ENCODE peak calls at places on chromosome 1, in eight cellular contexts. E is neural crest cell, A is endothelial cell of umbilical vein, I is hepatocyte, H is transverse colon, Z is BE2C, B is kidney, U is glutamatergic neuron. P is an unnamed sample.

GRCh38 chr1:223738465-223739365 is 26.4 kb downstream of the CAPN2 start:
- DNase-seq in E (no peak), A (no peak), I (peak; percentile 80), H (peak; percentile 68), Z (no peak), B (no peak), U (no peak), P (no peak)

GRCh38 chr1:17553970-17554369 is 14.5 kb downstream of the ARHGEF10L start:
- DNase-seq in E (no peak), A (no peak), I (peak; percentile 55), H (no peak), Z (no peak), B (no peak), U (no peak), P (no peak)

GRCh38 chr1:183633676-183634343 is 1.8 kb downstream of the ARPC5 start:
- DNase-seq in E (no peak), A (peak; percentile 83), I (peak; percentile 57), H (no peak), Z (peak; percentile 29), B (no peak), U (no peak), P (no peak)

GRCh38 chr1:209585672-209586071 is 2.2 kb downstream of the CAMK1G start:
- DNase-seq in E (peak; percentile 33), A (no peak), I (peak; percentile 83), H (peak; percentile 45), Z (peak; percentile 72), B (peak; percentile 84), U (peak; percentile 66), P (no peak)

GRCh38 chr1:33001282-33001681 is 35.4 kb downstream of the AK2 start:
- DNase-seq in E (no peak), A (no peak), I (no peak), H (no peak), Z (no peak), B (no peak), U (no peak), P (no peak)

GRCh38 chr1:178923512-178923911 is 52.6 kb upstream of the ANGPTL1 start:
- DNase-seq in E (no peak), A (no peak), I (no peak), H (no peak), Z (no peak), B (no peak), U (no peak), P (no peak)

GRCh38 chr1:156143765-156144489 is 9.5 kb upstream of the SEMA4A start:
- DNase-seq in E (no peak), A (no peak), I (no peak), H (no peak), Z (no peak), B (no peak), U (no peak), P (no peak)

GRCh38 chr1:69686367-69686984 is 118.8 kb downstream of the LRRC7 start:
- DNase-seq in E (no peak), A (no peak), I (no peak), H (no peak), Z (no peak), B (no peak), U (no peak), P (no peak)

GRCh38 chr1:215543191-215543606 is 23.9 kb upstream of the KCTD3 start:
- DNase-seq in E (no peak), A (no peak), I (peak; percentile 48), H (no peak), Z (peak; percentile 23), B (no peak), U (no peak), P (no peak)

GRCh38 chr1:115426271-115426771 is 88.3 kb upstream of the NGF start:
- DNase-seq in E (no peak), A (peak; percentile 59), I (peak; percentile 21), H (no peak), Z (no peak), B (peak; percentile 91), U (no peak), P (no peak)

GRCh38 chr1:160428655-160429054 is 28.3 kb downstream of the VANGL2 start:
- DNase-seq in E (peak; percentile 27), A (peak; percentile 30), I (peak; percentile 79), H (peak; percentile 75), Z (peak; percentile 39), B (no peak), U (peak; percentile 60), P (no peak)

GRCh38 chr1:79790950-79791349 is 784.4 kb upstream of the ADGRL4 start:
- DNase-seq in E (no peak), A (no peak), I (no peak), H (no peak), Z (no peak), B (no peak), U (no peak), P (no peak)

GRCh38 chr1:47940779-47941178 is 56.4 kb downstream of the TRABD2B start:
- DNase-seq in E (no peak), A (no peak), I (no peak), H (no peak), Z (no peak), B (no peak), U (no peak), P (no peak)

GRCh38 chr1:38076038-38076437 is 29.4 kb upstream of the POU3F1 start:
- DNase-seq in E (peak; percentile 55), A (peak; percentile 26), I (peak; percentile 78), H (no peak), Z (no peak), B (no peak), U (no peak), P (no peak)

GRCh38 chr1:7366286-7366954 is 404.7 kb upstream of the VAMP3 start:
- DNase-seq in E (no peak), A (no peak), I (no peak), H (no peak), Z (peak; percentile 19), B (peak; percentile 49), U (no peak), P (no peak)

GRCh38 chr1:47824721-47825120 is 172.5 kb downstream of the TRABD2B start:
- DNase-seq in E (no peak), A (no peak), I (no peak), H (peak; percentile 53), Z (no peak), B (no peak), U (no peak), P (no peak)

GRCh38 chr1:17588048-17588781 is 48.7 kb downstream of the ARHGEF10L start:
- DNase-seq in E (no peak), A (no peak), I (peak; percentile 91), H (peak; percentile 91), Z (peak; percentile 89), B (peak; percentile 91), U (peak; percentile 87), P (no peak)

GRCh38 chr1:160416369-160416768 is 16.0 kb downstream of the VANGL2 start:
- DNase-seq in E (no peak), A (peak; percentile 31), I (peak; percentile 49), H (no peak), Z (peak; percentile 65), B (no peak), U (no peak), P (no peak)

GRCh38 chr1:87325982-87326738 is 2.5 kb upstream of the LMO4 start:
- DNase-seq in E (peak; percentile 49), A (peak; percentile 74), I (peak; percentile 74), H (peak; percentile 49), Z (peak; percentile 28), B (no peak), U (no peak), P (no peak)

GRCh38 chr1:89310505-89310904 is 37.8 kb upstream of the GBP5 start:
- DNase-seq in E (no peak), A (peak; percentile 39), I (no peak), H (no peak), Z (no peak), B (no peak), U (no peak), P (no peak)

GRCh38 chr1:117654485-117655219 is 48.8 kb downstream of the TENT5C start:
- DNase-seq in E (no peak), A (no peak), I (no peak), H (no peak), Z (no peak), B (no peak), U (no peak), P (no peak)

GRCh38 chr1:94243665-94244064 is 6.3 kb upstream of the ARHGAP29 start:
- DNase-seq in E (no peak), A (no peak), I (no peak), H (no peak), Z (no peak), B (no peak), U (no peak), P (no peak)

GRCh38 chr1:116224561-116224960 is 113.4 kb downstream of the MAB21L3 start:
- DNase-seq in E (no peak), A (no peak), I (no peak), H (no peak), Z (peak; percentile 63), B (no peak), U (no peak), P (no peak)

GRCh38 chr1:37767488-37767887 is 2.6 kb upstream of the EPHA10 start:
- DNase-seq in E (no peak), A (no peak), I (no peak), H (no peak), Z (no peak), B (no peak), U (no peak), P (no peak)

GRCh38 chr1:153400244-153400643 is 9.4 kb upstream of the S100A8 start:
- DNase-seq in E (no peak), A (no peak), I (no peak), H (no peak), Z (peak; percentile 27), B (no peak), U (no peak), P (no peak)
- TF ChIP-seq CTCF in E (no peak), A (no peak), I (no peak), H (no peak), Z (peak; percentile 28), B (no peak), U (no peak), P (no peak)

GRCh38 chr1:71521655-71522264 is 440.9 kb upstream of the ZRANB2 start:
- DNase-seq in E (peak; percentile 16), A (peak; percentile 52), I (peak; percentile 49), H (peak; percentile 58), Z (peak; percentile 11), B (no peak), U (peak; percentile 47), P (no peak)
- TF ChIP-seq CTCF in E (peak; percentile 75), A (peak; percentile 54), I (peak; percentile 76), H (peak; percentile 47), Z (peak; percentile 54), B (peak; percentile 26), U (peak; percentile 53), P (peak; percentile 77)

GRCh38 chr1:203702130-203702577 is 62.8 kb upstream of the LAX1 start:
- DNase-seq in E (peak; percentile 75), A (peak; percentile 62), I (peak; percentile 76), H (peak; percentile 70), Z (peak; percentile 59), B (no peak), U (peak; percentile 79), P (no peak)
- TF ChIP-seq CTCF in E (peak; percentile 97), A (peak; percentile 71), I (peak; percentile 97), H (peak; percentile 82), Z (peak; percentile 91), B (peak; percentile 79), U (peak; percentile 93), P (peak; percentile 94)

DNA sequence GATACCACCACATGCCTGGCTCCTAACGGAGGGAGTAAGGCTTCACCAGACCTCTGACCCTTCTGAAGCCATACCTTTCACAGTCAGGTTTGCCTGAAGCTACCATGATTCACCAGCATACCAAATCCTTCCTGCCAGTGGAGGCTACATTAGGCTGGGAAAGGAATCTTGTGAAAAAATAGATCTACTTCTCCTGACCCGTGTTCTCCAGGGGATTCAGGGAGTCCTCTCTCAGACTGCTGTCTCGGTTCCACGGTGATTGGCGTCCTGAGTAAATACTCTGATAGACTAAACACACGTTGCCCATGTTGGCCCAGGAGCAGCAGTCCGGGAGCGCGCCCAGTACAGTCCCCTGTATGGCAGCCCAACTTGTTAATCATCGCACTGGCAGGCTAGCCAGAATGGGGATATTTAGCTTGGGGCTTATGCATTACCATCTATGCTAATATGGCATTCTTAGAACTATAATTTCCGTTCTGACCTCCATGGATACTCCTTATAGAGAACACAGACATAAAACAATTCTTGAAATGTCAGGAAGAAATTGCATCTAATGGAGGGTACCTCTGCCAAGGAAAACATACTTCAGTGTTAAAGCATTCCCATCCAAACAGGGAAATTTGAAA is 173.2 kb downstream of the ROR1 start:
- DNase-seq in E (no peak), A (peak; percentile 17), I (no peak), H (peak; percentile 11), Z (no peak), B (no peak), U (no peak), P (peak; percentile 87)
- TF ChIP-seq CTCF in E (no peak), A (no peak), I (no peak), H (no peak), Z (no peak), B (no peak), U (no peak), P (no peak)